ENCODE peak calls at places on chromosomes 6 and 20, in eight cellular contexts. D is body of pancreas, P is GM12892, R is HCT116, Q is ovary, H is upper lobe of left lung, N is heart left ventricle, B is adrenal gland. T is an unnamed sample.

GRCh38 chr6:45929421-45930361 is 86.0 kb downstream of the CLIC5 start:
- DNase-seq in B (no peak), N (no peak), H (no peak), P (no peak), R (no peak), D (no peak), Q (no peak), T (no peak)

GRCh38 chr6:69732640-69733039 is 64.2 kb downstream of the LMBRD1 start:
- DNase-seq in Q (no peak), H (no peak), B (no peak), R (no peak), P (no peak), N (no peak), D (no peak), T (peak)

GRCh38 chr6:311679-312220 is 19.5 kb downstream of the DUSP22 start:
- DNase-seq in H (peak), R (no peak), P (no peak), Q (no peak), B (no peak), N (no peak), D (no peak), T (no peak)

GRCh38 chr6:13217206-13217905 is 111.0 kb downstream of the TBC1D7 start:
- DNase-seq in R (no peak), Q (no peak), P (no peak), N (no peak), H (no peak), B (no peak), D (no peak), T (no peak)

GRCh38 chr20:39778847-39779641 is 816.9 kb downstream of the DHX35 start:
- DNase-seq in Q (no peak), B (peak), N (no peak), P (no peak), R (no peak), D (no peak), H (no peak), T (no peak)

GRCh38 chr6:33616913-33617312 is 4.2 kb upstream of the ITPR3 start:
- DNase-seq in B (no peak), N (no peak), Q (no peak), P (no peak), R (no peak), H (no peak), D (no peak), T (peak)

GRCh38 chr6:113707194-113707593 is 150.0 kb upstream of the MARCKS start:
- DNase-seq in B (no peak), H (no peak), R (no peak), N (no peak), D (no peak), Q (no peak), P (no peak), T (no peak)

GRCh38 chr6:43776115-43776798 is 6.2 kb downstream of the VEGFA start:
- DNase-seq in N (no peak), B (peak), Q (no peak), P (no peak), D (peak), H (no peak), R (no peak), T (no peak)

GRCh38 chr20:50475879-50476292 is 34.3 kb upstream of the PTPN1 start:
- DNase-seq in R (no peak), N (no peak), Q (peak), D (no peak), H (peak), P (no peak), B (peak), T (peak)

GRCh38 chr6:26556263-26557070 is 18.3 kb downstream of the HMGN4 start:
- DNase-seq in N (no peak), P (no peak), B (no peak), D (no peak), R (peak), H (no peak), Q (peak), T (peak)

GRCh38 chr6:130967502-130968469 is 95.3 kb downstream of the EPB41L2 start:
- DNase-seq in D (no peak), H (no peak), Q (no peak), P (no peak), R (no peak), N (no peak), B (no peak), T (no peak)

GRCh38 chr6:20404641-20405032 is 3.0 kb downstream of the E2F3 start:
- DNase-seq in P (no peak), Q (no peak), H (peak), B (peak), N (peak), D (peak), R (peak), T (peak)

GRCh38 chr6:112204350-112204706 is 50.0 kb downstream of the LAMA4 start:
- DNase-seq in P (no peak), D (no peak), R (no peak), Q (no peak), B (no peak), H (no peak), N (no peak), T (no peak)

GRCh38 chr6:34912715-34913464 is 23.8 kb downstream of the ANKS1A start:
- DNase-seq in P (no peak), Q (no peak), H (no peak), N (no peak), D (no peak), B (no peak), R (no peak), T (no peak)

GRCh38 chr6:150343434-150343833 is 25.4 kb upstream of the IYD start:
- DNase-seq in H (no peak), R (no peak), B (no peak), P (no peak), N (no peak), Q (no peak), D (no peak), T (no peak)

GRCh38 chr6:169251371-169251802 is 2.3 kb downstream of the THBS2 start:
- DNase-seq in H (no peak), B (no peak), N (no peak), D (no peak), P (no peak), R (no peak), Q (no peak), T (no peak)

GRCh38 chr6:170376386-170377084 is 70.0 kb downstream of the FAM120B start:
- DNase-seq in B (no peak), R (no peak), D (no peak), N (no peak), P (no peak), H (no peak), Q (no peak), T (no peak)

GRCh38 chr6:138577151-138577915 is 78.0 kb upstream of the NHSL1 start:
- DNase-seq in B (no peak), H (peak), P (no peak), D (no peak), R (no peak), Q (no peak), N (no peak), T (no peak)

GRCh38 chr6:53300656-53301551 is 47.8 kb downstream of the ELOVL5 start:
- DNase-seq in Q (no peak), H (peak), D (no peak), P (no peak), B (peak), N (peak), R (no peak), T (peak)

DNA sequence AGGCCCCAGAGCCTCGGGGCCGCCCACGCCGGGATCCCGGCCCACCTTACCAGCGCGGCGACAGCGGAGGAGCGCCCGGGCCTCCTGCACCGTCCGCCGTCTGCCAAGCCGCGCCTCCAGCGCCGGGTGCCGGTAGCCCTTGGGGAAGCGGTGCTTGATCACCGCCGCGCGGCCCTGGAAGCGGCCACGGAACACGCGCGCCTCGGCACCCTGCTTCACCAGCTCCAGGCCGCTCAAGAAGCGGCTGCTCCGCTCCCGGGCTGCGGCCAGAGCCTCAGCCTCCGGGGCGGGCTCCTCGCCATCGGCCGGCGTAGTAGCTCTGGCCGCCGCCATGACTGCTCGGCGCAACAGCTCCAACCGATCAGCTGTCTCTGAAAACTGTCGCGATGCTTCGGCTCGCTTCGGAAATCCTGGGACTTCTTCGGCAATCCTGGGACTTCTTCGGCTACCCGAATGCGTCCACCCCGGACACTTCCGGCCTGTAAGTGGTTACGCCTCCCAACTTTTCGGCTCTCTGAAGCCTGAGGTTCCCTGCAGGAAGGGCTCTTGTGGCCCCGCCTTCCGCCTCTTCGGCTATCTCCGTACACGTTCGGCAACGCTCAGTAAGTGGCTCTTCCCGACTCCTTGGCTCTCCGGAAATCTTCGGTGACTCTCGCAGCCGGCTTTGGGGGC is at the start of gene TP53RK:
- DNase-seq in P (peak), D (peak), B (peak), N (peak), H (peak), R (peak), Q (peak), T (peak)
- TF ChIP-seq POLR2A in P (peak), D (peak), B (peak), N (peak), H (peak), R (no peak), Q (peak), T (peak)

GRCh38 chr20:18566892-18567738 is at the start of gene SMIM26:
- DNase-seq in H (peak), D (peak), B (peak), R (peak), N (peak), P (peak), Q (peak), T (peak)
- TF ChIP-seq POLR2A in H (peak), D (no peak), B (peak), R (peak), N (peak), P (peak), Q (peak), T (peak)

GRCh38 chr6:31620586-31621319 is at the start of gene PRRC2A:
- DNase-seq in D (no peak), H (peak), R (peak), B (peak), N (peak), Q (peak), P (peak), T (peak)
- TF ChIP-seq POLR2A in D (peak), H (peak), R (no peak), B (peak), N (peak), Q (peak), P (peak), T (no peak)

GRCh38 chr6:155397172-155397705 is 58.4 kb downstream of the NOX3 start:
- DNase-seq in Q (no peak), P (no peak), N (no peak), B (no peak), D (no peak), R (no peak), H (no peak), T (peak)

GRCh38 chr6:155398701-155399061 is 57.0 kb downstream of the NOX3 start:
- DNase-seq in Q (no peak), B (no peak), D (no peak), R (no peak), N (no peak), H (no peak), P (no peak), T (no peak)

GRCh38 chr6:155400022-155400965 is 55.3 kb downstream of the NOX3 start:
- DNase-seq in N (no peak), H (no peak), B (no peak), P (no peak), R (no peak), D (no peak), Q (no peak), T (no peak)

GRCh38 chr6:155398221-155398620 is 57.4 kb downstream of the NOX3 start:
- DNase-seq in R (no peak), D (no peak), H (no peak), Q (no peak), B (no peak), N (no peak), P (no peak), T (no peak)

GRCh38 chr6:155399062-155399746 is 56.4 kb downstream of the NOX3 start:
- DNase-seq in R (no peak), N (no peak), Q (no peak), P (no peak), H (no peak), B (no peak), D (no peak), T (no peak)
- TF ChIP-seq POLR2A in R (no peak), N (no peak), Q (no peak), P (no peak), H (no peak), B (no peak), D (no peak), T (no peak)

GRCh38 chr6:119028106-119028505 is 50.4 kb downstream of the FAM184A start:
- DNase-seq in D (no peak), R (no peak), P (no peak), B (no peak), Q (no peak), H (no peak), N (no peak), T (no peak)

GRCh38 chr6:119025793-119026192 is 52.7 kb downstream of the FAM184A start:
- DNase-seq in P (no peak), H (no peak), R (no peak), B (no peak), N (no peak), Q (no peak), D (no peak), T (no peak)

GRCh38 chr6:119024111-119024510 is 54.4 kb downstream of the FAM184A start:
- DNase-seq in Q (no peak), R (no peak), H (no peak), N (no peak), B (no peak), D (no peak), P (no peak), T (no peak)

GRCh38 chr6:119027465-119027864 is 51.0 kb downstream of the FAM184A start:
- DNase-seq in B (no peak), D (no peak), P (no peak), R (no peak), H (no peak), Q (no peak), N (no peak), T (no peak)

GRCh38 chr6:119026822-119027221 is 51.6 kb downstream of the FAM184A start:
- DNase-seq in R (no peak), N (no peak), H (no peak), D (no peak), Q (no peak), P (no peak), B (no peak), T (no peak)
- TF ChIP-seq POLR2A in R (no peak), N (no peak), H (no peak), D (no peak), Q (no peak), P (no peak), B (no peak), T (no peak)

DNA sequence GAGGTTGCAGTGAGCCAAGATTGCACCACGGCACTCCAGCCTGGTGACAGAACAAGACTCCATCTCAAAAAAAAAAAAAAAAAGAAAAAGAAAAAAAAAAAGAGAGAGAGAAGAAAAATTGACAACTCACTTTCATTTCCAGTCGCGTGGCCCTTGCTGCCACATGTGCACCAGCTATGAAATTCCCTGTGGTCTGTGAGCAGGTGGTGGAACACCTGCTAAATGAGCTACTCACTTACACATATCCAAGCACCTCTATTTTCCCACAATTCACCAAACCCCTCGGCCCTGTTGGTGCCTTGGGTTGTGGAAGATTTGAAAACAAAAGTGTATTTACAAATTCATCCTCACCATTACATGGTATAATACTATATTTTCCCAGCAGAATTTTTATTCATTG is 105.2 kb upstream of the ASF1A start:
- DNase-seq in P (no peak), H (no peak), B (no peak), R (no peak), D (no peak), Q (no peak), N (no peak), T (no peak)
- TF ChIP-seq POLR2A in P (no peak), H (no peak), B (no peak), R (no peak), D (no peak), Q (no peak), N (no peak), T (no peak)

T was measured in erythroblast.